ENCODE peak calls at places on chromosome 10, in four cellular contexts. V is upper lobe of left lung, R is breast epithelium, Q is stomach. J is an unnamed sample.

GRCh38 chr10:75540357-75541335 is 109.2 kb downstream of the LRMDA start:
- DNase-seq in V (no peak), R (no peak), Q (no peak), J (no peak)

GRCh38 chr10:28892818-28893547 is 215.7 kb downstream of the BAMBI start:
- DNase-seq in V (no peak), R (no peak), Q (no peak), J (no peak)

GRCh38 chr10:127145173-127145572 is 51.2 kb downstream of the INSYN2A start:
- DNase-seq in V (no peak), R (no peak), Q (no peak), J (no peak)

GRCh38 chr10:89352039-89352597 is 24.3 kb downstream of the IFIT3 start:
- DNase-seq in V (peak), R (no peak), Q (peak), J (no peak)

GRCh38 chr10:13758302-13758701 is 171.5 kb downstream of the PRPF18 start:
- DNase-seq in V (no peak), R (no peak), Q (no peak), J (no peak)

GRCh38 chr10:91511549-91512330 is 101.6 kb downstream of the HECTD2 start:
- DNase-seq in V (no peak), R (no peak), Q (no peak), J (no peak)

GRCh38 chr10:127873901-127874470 is 18.8 kb downstream of the CLRN3 start:
- DNase-seq in V (no peak), R (no peak), Q (no peak), J (no peak)

GRCh38 chr10:127587668-127588395 is 38.7 kb downstream of the NPS start:
- DNase-seq in V (no peak), R (no peak), Q (no peak), J (no peak)

GRCh38 chr10:130394832-130395231 is 258.6 kb downstream of the GLRX3 start:
- DNase-seq in V (peak), R (no peak), Q (peak), J (no peak)

GRCh38 chr10:103416436-103417147 is 20.2 kb downstream of the PDCD11 start:
- DNase-seq in V (peak), R (no peak), Q (peak), J (no peak)

GRCh38 chr10:74320717-74321116 is 169.7 kb downstream of the ADK start:
- DNase-seq in V (no peak), R (no peak), Q (no peak), J (no peak)

GRCh38 chr10:32105782-32106382 is 49.7 kb upstream of the KIF5B start:
- DNase-seq in V (no peak), R (no peak), Q (no peak), J (no peak)

GRCh38 chr10:114550756-114551290 is 107.3 kb downstream of the ABLIM1 start:
- DNase-seq in V (no peak), R (no peak), Q (no peak), J (no peak)

GRCh38 chr10:79221110-79222051 is 125.9 kb upstream of the PPIF start:
- DNase-seq in V (no peak), R (no peak), Q (peak), J (peak)

GRCh38 chr10:26331376-26331775 is 106.8 kb upstream of the APBB1IP start:
- DNase-seq in V (no peak), R (no peak), Q (no peak), J (no peak)

GRCh38 chr10:13056461-13057077 is 43.4 kb upstream of the OPTN start:
- DNase-seq in V (no peak), R (no peak), Q (no peak), J (no peak)

GRCh38 chr10:16967866-16968721 is 150.9 kb upstream of the RSU1 start:
- DNase-seq in V (no peak), R (no peak), Q (no peak), J (no peak)

GRCh38 chr10:70320751-70321150 is 36.9 kb upstream of the NPFFR1 start:
- DNase-seq in V (no peak), R (no peak), Q (no peak), J (no peak)

GRCh38 chr10:88181902-88182671 is 318.7 kb downstream of the PTEN start:
- DNase-seq in V (no peak), R (no peak), Q (no peak), J (no peak)

GRCh38 chr10:44935961-44936285 is 23.7 kb upstream of the RASSF4 start:
- DNase-seq in V (no peak), R (no peak), Q (no peak), J (peak)

GRCh38 chr10:69146756-69147155 is 22.8 kb downstream of the VPS26A start:
- DNase-seq in V (no peak), R (no peak), Q (no peak), J (no peak)

GRCh38 chr10:132170561-132171361 is 16.0 kb upstream of the DPYSL4 start:
- DNase-seq in V (no peak), R (no peak), Q (no peak), J (peak)

GRCh38 chr10:23172846-23173548 is 19.1 kb upstream of the PTF1A start:
- DNase-seq in V (no peak), R (no peak), Q (no peak), J (no peak)

GRCh38 chr10:122310311-122311050 is 39.4 kb downstream of the BTBD16 start:
- DNase-seq in V (no peak), R (no peak), Q (no peak), J (no peak)

GRCh38 chr10:117964528-117964927 is 82.2 kb downstream of the RAB11FIP2 start:
- DNase-seq in V (no peak), R (no peak), Q (no peak), J (no peak)

GRCh38 chr10:74784462-74784861 is 41.9 kb upstream of the KAT6B start:
- DNase-seq in V (no peak), R (no peak), Q (no peak), J (no peak)

GRCh38 chr10:59968705-59969104 is 62.3 kb upstream of the CCDC6 start:
- DNase-seq in V (no peak), R (no peak), Q (peak), J (no peak)

GRCh38 chr10:86518781-86519180 is 2.8 kb downstream of the WAPL start:
- DNase-seq in V (no peak), R (no peak), Q (no peak), J (no peak)
- H3K4me3 ChIP-seq in V (no peak), R (no peak), Q (no peak), J (no peak)

GRCh38 chr10:112950714-112951348 is 784 bp downstream of the TCF7L2 start:
- DNase-seq in V (peak), R (no peak), Q (no peak), J (peak)

GRCh38 chr10:112953075-112953501 is 3.0 kb downstream of the TCF7L2 start:
- DNase-seq in V (peak), R (no peak), Q (no peak), J (peak)

GRCh38 chr10:112952282-112952991 is 2.4 kb downstream of the TCF7L2 start:
- DNase-seq in V (peak), R (no peak), Q (no peak), J (peak)

GRCh38 chr10:112949875-112950507 is at the start of gene TCF7L2:
- DNase-seq in V (peak), R (peak), Q (peak), J (peak)

DNA sequence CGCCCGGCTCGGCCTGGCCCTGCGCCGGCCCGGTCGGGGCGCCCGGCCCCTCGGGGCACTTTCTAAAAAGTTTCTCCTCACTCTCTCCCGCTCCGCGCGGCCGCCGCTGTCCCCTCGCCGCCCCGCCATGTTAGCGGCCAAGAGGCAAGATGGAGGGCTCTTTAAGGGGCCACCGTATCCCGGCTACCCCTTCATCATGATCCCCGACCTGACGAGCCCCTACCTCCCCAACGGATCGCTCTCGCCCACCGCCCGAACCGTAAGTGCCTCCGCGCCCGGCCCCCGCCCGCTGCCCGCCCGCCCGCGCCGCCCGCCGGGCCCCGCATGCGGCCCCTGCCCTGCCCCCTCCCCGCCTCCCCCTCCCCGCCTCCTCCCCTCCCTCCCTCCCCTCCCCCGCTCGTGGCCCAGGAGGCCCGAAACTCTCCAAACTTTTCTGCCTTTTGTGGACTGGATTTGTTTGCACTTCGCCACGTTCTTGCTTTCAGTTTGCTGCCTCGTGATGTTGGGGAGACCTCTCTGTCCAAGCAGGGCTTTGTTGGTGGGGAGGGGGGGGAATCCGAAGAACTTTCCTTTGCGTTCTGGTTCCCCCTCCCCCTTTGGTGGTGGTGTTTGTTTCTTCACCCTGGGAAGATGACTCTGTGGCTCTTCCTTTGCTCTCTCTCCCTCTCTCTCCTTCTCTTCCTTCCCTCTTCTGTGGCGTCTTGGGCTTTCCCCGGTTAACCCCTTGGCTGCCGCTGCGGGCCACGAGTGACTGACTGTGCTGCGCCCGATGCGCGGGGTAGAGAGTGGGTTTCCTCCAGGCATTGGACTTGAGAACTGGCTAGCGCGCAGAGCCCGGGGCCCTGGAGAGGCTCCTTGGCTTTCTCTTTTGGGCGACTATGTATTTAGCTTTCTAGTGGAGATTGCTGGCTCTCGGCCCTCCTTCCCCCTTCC is 1.6 kb downstream of the TCF7L2 start:
- DNase-seq in V (peak), R (peak), Q (peak), J (peak)
- TF ChIP-seq POLR2AphosphoS5 in V (peak), R (peak), Q (no peak), J (peak)

DNA sequence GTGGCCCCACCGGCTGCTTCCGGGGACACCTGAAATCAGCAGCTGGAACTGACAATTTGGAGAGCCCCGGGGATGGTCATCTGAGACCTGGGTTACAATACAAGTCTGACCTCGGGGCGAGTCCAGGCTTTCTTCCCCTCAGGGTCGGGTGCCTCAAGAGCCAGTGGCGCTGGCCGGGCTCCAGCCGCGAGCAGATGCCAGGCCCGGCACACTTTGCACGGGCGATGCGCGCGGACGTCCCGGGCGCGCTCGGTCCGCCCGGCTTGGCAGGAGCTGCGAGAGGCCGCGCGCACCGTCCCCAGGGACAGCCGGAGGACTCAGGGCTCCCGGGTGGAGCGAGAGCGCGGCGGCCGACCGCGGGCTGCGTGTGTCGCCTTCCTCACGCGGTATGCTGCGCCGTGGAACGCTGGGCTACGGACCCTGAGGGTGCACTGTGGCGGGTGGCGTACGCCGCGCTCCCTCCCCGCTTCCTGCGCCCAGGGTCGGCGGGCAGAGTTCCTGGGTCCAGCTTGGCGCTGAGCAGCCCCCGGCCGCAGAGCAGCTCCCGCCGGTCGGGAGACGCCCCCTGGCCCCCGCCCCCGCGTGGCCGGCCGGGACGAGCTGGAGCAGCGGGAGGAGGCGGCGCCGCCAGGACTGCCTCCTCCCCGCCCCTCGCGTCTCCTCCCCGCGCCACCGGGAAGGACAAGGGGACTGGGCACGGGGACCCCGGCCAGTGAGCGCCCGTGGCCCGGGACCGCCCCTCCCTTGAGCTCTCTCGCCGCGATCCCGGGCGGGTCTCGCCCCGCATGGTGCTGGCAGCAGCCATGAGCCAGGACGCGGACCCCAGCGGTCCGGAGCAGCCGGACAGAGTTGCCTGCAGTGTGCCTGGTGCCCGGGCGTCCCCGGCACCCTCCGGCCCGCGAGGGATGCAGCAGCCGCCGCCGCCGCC is at the start of gene RBM20:
- DNase-seq in V (no peak), R (no peak), Q (no peak), J (peak)
- TF ChIP-seq CTCF in V (no peak), R (no peak), Q (no peak), J (no peak)

GRCh38 chr10:101214446-101215396 is 14.5 kb downstream of the LBX1 start:
- DNase-seq in V (peak), R (no peak), Q (peak), J (peak)
- H3K4me3 ChIP-seq in V (no peak), R (no peak), Q (no peak), J (no peak)

J was measured in spleen.